ENCODE peak calls at places on chromosomes 3 and 15, in nine cellular contexts. L, D, B, A, G, O, H, T and Y are unnamed samples.

GRCh38 chr3:142892714-142893113 is 3.8 kb upstream of the PCOLCE2 start:
- DNase-seq in L (no peak), A (no peak), T (no peak), D (no peak), B (no peak), H (no peak), O (no peak), G (no peak), Y (no peak)

GRCh38 chr3:21894459-21895083 is 143.6 kb upstream of the ZNF385D start:
- DNase-seq in O (no peak), G (no peak), L (no peak), T (no peak), D (no peak), B (no peak), H (no peak), A (no peak), Y (no peak)

GRCh38 chr15:36757189-36757814 is 177.9 kb downstream of the CDIN1 start:
- DNase-seq in H (no peak), L (no peak), O (no peak), T (no peak), B (no peak), G (no peak), A (no peak), D (no peak), Y (no peak)

GRCh38 chr15:89817701-89818280 is 3.1 kb upstream of the ANPEP start:
- DNase-seq in A (no peak), H (no peak), L (no peak), G (no peak), D (no peak), O (no peak), B (no peak), T (no peak), Y (no peak)

GRCh38 chr15:74489518-74490338 is 28.8 kb upstream of the UBL7 start:
- DNase-seq in H (peak; percentile 65), G (peak; percentile 49), O (peak; percentile 51), B (peak; percentile 44), D (peak; percentile 26), L (no peak), A (no peak), T (peak; percentile 13), Y (peak; percentile 31)

GRCh38 chr3:183653209-183654064 is 18.0 kb downstream of the KLHL24 start:
- DNase-seq in L (no peak), B (no peak), G (no peak), O (no peak), T (no peak), H (no peak), D (no peak), A (no peak), Y (no peak)

GRCh38 chr3:124117486-124117885 is 125.6 kb upstream of the ROPN1 start:
- DNase-seq in H (no peak), L (peak; percentile 13), A (peak; percentile 15), G (no peak), D (no peak), B (no peak), O (no peak), T (peak; percentile 33), Y (no peak)

GRCh38 chr15:91021516-91022074 is 799 bp downstream of the VPS33B start:
- DNase-seq in H (no peak), L (no peak), B (no peak), A (no peak), T (no peak), G (no peak), D (peak; percentile 11), O (no peak), Y (no peak)

GRCh38 chr3:139110072-139110830 is 65.6 kb upstream of the PRR23C start:
- DNase-seq in B (peak; percentile 66), H (no peak), D (no peak), G (no peak), T (no peak), A (no peak), O (peak; percentile 96), L (no peak), Y (peak; percentile 69)

GRCh38 chr3:8386221-8386620 is 115.4 kb upstream of the LMCD1 start:
- DNase-seq in D (no peak), O (no peak), T (no peak), B (no peak), G (no peak), H (no peak), A (peak; percentile 7), L (peak; percentile 5), Y (no peak)

GRCh38 chr15:90033006-90033405 is 31.9 kb downstream of the ZNF710 start:
- DNase-seq in O (no peak), A (no peak), L (no peak), D (no peak), B (peak; percentile 6), T (no peak), H (no peak), G (no peak), Y (no peak)

GRCh38 chr3:127855246-127855645 is 32.9 kb upstream of the MGLL start:
- DNase-seq in L (no peak), O (no peak), B (no peak), T (no peak), G (no peak), H (no peak), D (no peak), A (no peak), Y (no peak)

GRCh38 chr3:133595341-133595740 is 21.9 kb downstream of the CDV3 start:
- DNase-seq in O (no peak), T (no peak), B (no peak), H (no peak), A (no peak), G (no peak), D (no peak), L (no peak), Y (no peak)

GRCh38 chr3:174169736-174170135 is 689.4 kb upstream of the NAALADL2 start:
- DNase-seq in L (no peak), G (no peak), T (no peak), H (no peak), O (no peak), D (no peak), A (no peak), B (no peak), Y (no peak)

GRCh38 chr3:30786360-30786759 is 108.1 kb downstream of the GADL1 start:
- DNase-seq in L (no peak), A (no peak), H (no peak), D (no peak), B (no peak), T (no peak), G (no peak), O (no peak), Y (no peak)

GRCh38 chr3:14792691-14793121 is 26.1 kb upstream of the FGD5 start:
- DNase-seq in B (no peak), G (no peak), D (no peak), A (no peak), H (no peak), T (no peak), O (no peak), L (no peak), Y (no peak)

GRCh38 chr3:138440137-138440536 is 5.7 kb downstream of the ESYT3 start:
- DNase-seq in O (no peak), B (no peak), L (no peak), G (no peak), T (no peak), A (no peak), D (no peak), H (no peak), Y (no peak)

GRCh38 chr3:105827959-105828358 is 40.9 kb downstream of the CBLB start:
- DNase-seq in T (no peak), O (no peak), A (peak; percentile 53), D (peak; percentile 66), H (no peak), L (peak; percentile 92), B (peak; percentile 26), G (no peak), Y (peak; percentile 46)

GRCh38 chr3:25854214-25854613 is 64.3 kb downstream of the OXSM start:
- DNase-seq in B (no peak), H (no peak), O (no peak), D (no peak), T (no peak), G (no peak), L (no peak), A (no peak), Y (no peak)

GRCh38 chr3:126850370-126851085 is 132.4 kb upstream of the PLXNA1 start:
- DNase-seq in A (peak; percentile 56), D (peak; percentile 79), L (peak; percentile 38), H (no peak), T (no peak), B (no peak), O (peak; percentile 15), G (no peak), Y (no peak)

GRCh38 chr3:12483364-12483763 is 916 bp upstream of the TSEN2 start:
- DNase-seq in H (no peak), G (no peak), O (no peak), L (no peak), A (no peak), D (no peak), B (no peak), T (no peak), Y (no peak)

GRCh38 chr15:84911879-84912660 is 27.6 kb downstream of the SLC28A1 start:
- DNase-seq in H (no peak), A (peak; percentile 87), L (peak; percentile 98), D (peak; percentile 94), G (no peak), B (peak; percentile 61), O (peak; percentile 86), T (no peak), Y (peak; percentile 60)

GRCh38 chr3:30526031-30526430 is 80.4 kb upstream of the TGFBR2 start:
- DNase-seq in H (no peak), G (no peak), O (no peak), B (no peak), T (no peak), A (no peak), D (no peak), L (no peak), Y (no peak)

GRCh38 chr15:48360841-48361240 is 29.6 kb downstream of the DUT start:
- DNase-seq in O (no peak), G (no peak), H (no peak), B (no peak), A (no peak), L (no peak), T (no peak), D (no peak), Y (no peak)

GRCh38 chr3:29249829-29250228 is 31.0 kb upstream of the RBMS3 start:
- DNase-seq in D (no peak), A (no peak), T (no peak), G (no peak), H (no peak), L (no peak), O (no peak), B (no peak), Y (no peak)

GRCh38 chr3:132448211-132448961 is 31.1 kb downstream of the DNAJC13 start:
- DNase-seq in G (no peak), D (no peak), B (no peak), A (no peak), O (no peak), L (no peak), H (no peak), T (no peak), Y (peak; percentile 31)